ENCODE peak calls at places on chromosomes 11 and 22, in five cellular contexts. I is GM12891, B is IMR-90, H is stomach, D is NB4. W is an unnamed sample.
A peak's percentile ranks its signal among the peaks of the same experiment; 100 is the strongest.

GRCh38 chr11:115580927-115581680 is 76.9 kb upstream of the CADM1 start:
- DNase-seq in I (no peak), B (no peak), H (peak; percentile 51), D (peak; percentile 7), W (no peak)

GRCh38 chr11:82924522-82925224 is 23.1 kb downstream of the DDIAS start:
- DNase-seq in I (no peak), B (no peak), H (no peak), D (no peak), W (no peak)

GRCh38 chr11:12377824-12378593 is 638 bp downstream of the PARVA start:
- DNase-seq in I (no peak), B (peak; percentile 71), H (peak; percentile 73), D (no peak), W (no peak)

GRCh38 chr22:25362215-25362882 is 142.9 kb downstream of the CRYBB2 start:
- DNase-seq in I (peak; percentile 88), B (peak; percentile 38), H (peak; percentile 71), D (peak; percentile 66), W (peak; percentile 67)

GRCh38 chr22:33723915-33724314 is 196.4 kb downstream of the LARGE1 start:
- DNase-seq in I (no peak), B (no peak), H (no peak), D (peak; percentile 69), W (no peak)

GRCh38 chr11:3020011-3020410 is 27.9 kb upstream of the NAP1L4 start:
- DNase-seq in I (no peak), B (no peak), H (no peak), D (no peak), W (no peak)

GRCh38 chr11:57546869-57547518 is 9.6 kb downstream of the SMTNL1 start:
- DNase-seq in I (peak; percentile 70), B (peak; percentile 72), H (no peak), D (peak; percentile 44), W (peak; percentile 26)

GRCh38 chr11:114377612-114378267 is 22.6 kb downstream of the C11orf71 start:
- DNase-seq in I (no peak), B (peak; percentile 87), H (no peak), D (no peak), W (no peak)

GRCh38 chr22:38760477-38761201 is 4.8 kb upstream of the SUN2 start:
- DNase-seq in I (no peak), B (peak; percentile 43), H (no peak), D (peak; percentile 80), W (no peak)

GRCh38 chr11:3121931-3122774 is 43.0 kb downstream of the OSBPL5 start:
- DNase-seq in I (no peak), B (no peak), H (peak; percentile 20), D (no peak), W (no peak)

GRCh38 chr11:106070606-106071005 is 6.5 kb downstream of the KBTBD3 start:
- DNase-seq in I (no peak), B (no peak), H (no peak), D (no peak), W (no peak)

GRCh38 chr11:125242141-125242780 is 77.7 kb downstream of the PKNOX2 start:
- DNase-seq in I (no peak), B (no peak), H (no peak), D (no peak), W (no peak)
- TF ChIP-seq POLR2A in I (no peak), B (no peak), H (no peak), D (no peak), W (no peak)

GRCh38 chr11:76782526-76783293 is 446 bp upstream of the TSKU start:
- DNase-seq in I (no peak), B (peak; percentile 98), H (peak; percentile 82), D (peak; percentile 96), W (peak; percentile 89)
- TF ChIP-seq POLR2A in I (no peak), B (no peak), H (no peak), D (peak; percentile 41), W (no peak)

GRCh38 chr11:64728757-64729365 is 5.9 kb upstream of the NRXN2 start:
- DNase-seq in I (no peak), B (no peak), H (no peak), D (no peak), W (no peak)
- TF ChIP-seq POLR2A in I (no peak), B (no peak), H (no peak), D (no peak), W (no peak)

GRCh38 chr11:65918211-65919150 is at the start of gene C11orf68:
- DNase-seq in I (peak; percentile 62), B (no peak), H (peak; percentile 33), D (peak; percentile 63), W (peak; percentile 88)
- TF ChIP-seq POLR2A in I (no peak), B (peak; percentile 68), H (no peak), D (peak; percentile 28), W (peak; percentile 37)

GRCh38 chr22:41478891-41479521 is 10.1 kb downstream of the ACO2 start:
- DNase-seq in I (no peak), B (peak; percentile 59), H (no peak), D (peak; percentile 39), W (no peak)
- TF ChIP-seq POLR2A in I (no peak), B (no peak), H (no peak), D (no peak), W (no peak)

GRCh38 chr22:46767249-46767985 is 5.0 kb downstream of the TBC1D22A start:
- DNase-seq in I (no peak), B (no peak), H (no peak), D (no peak), W (no peak)

GRCh38 chr22:46769706-46770105 is 7.3 kb downstream of the TBC1D22A start:
- DNase-seq in I (no peak), B (no peak), H (no peak), D (no peak), W (no peak)

GRCh38 chr22:46770151-46770641 is 7.7 kb downstream of the TBC1D22A start:
- DNase-seq in I (no peak), B (no peak), H (no peak), D (no peak), W (no peak)

GRCh38 chr22:46770726-46771125 is 8.3 kb downstream of the TBC1D22A start:
- DNase-seq in I (no peak), B (no peak), H (no peak), D (no peak), W (no peak)

DNA sequence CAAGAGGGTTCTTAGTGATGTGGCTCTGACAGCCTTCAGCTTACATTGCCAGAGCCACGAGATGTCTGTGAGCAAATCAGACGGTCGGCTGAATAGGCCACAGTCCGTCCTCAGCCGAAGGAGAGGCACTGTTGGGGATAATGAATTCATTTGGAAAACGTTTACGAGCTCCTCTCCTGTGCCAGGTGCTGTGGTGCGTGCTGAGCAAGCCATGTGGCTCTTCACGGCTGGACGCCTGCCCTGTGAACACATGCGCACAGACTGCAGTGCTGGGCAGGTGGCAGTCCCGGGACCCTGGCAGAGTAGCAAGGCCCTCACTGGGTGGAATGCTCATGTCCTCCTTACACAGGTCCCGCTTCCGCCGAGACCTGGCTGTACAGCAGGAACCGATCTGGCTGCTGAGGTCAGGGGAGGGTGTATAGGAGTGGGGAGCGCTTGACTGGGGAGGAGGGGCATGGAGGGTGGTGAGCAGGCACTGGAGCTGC is 6.8 kb downstream of the TBC1D22A start:
- DNase-seq in I (no peak), B (no peak), H (peak; percentile 58), D (no peak), W (no peak)
- TF ChIP-seq POLR2A in I (peak; percentile 45), B (no peak), H (no peak), D (no peak), W (no peak)

GRCh38 chr11:65695459-65696241 is 16.4 kb upstream of the KAT5 start:
- DNase-seq in I (no peak), B (no peak), H (peak; percentile 91), D (no peak), W (no peak)

GRCh38 chr11:65696802-65697552 is 15.1 kb upstream of the KAT5 start:
- DNase-seq in I (no peak), B (no peak), H (no peak), D (no peak), W (no peak)

GRCh38 chr11:65698205-65698604 is 13.8 kb upstream of the KAT5 start:
- DNase-seq in I (no peak), B (no peak), H (no peak), D (no peak), W (no peak)

GRCh38 chr11:65692367-65692766 is 19.7 kb upstream of the KAT5 start:
- DNase-seq in I (no peak), B (no peak), H (peak; percentile 69), D (no peak), W (no peak)
- TF ChIP-seq POLR2A in I (no peak), B (no peak), H (no peak), D (no peak), W (no peak)

DNA sequence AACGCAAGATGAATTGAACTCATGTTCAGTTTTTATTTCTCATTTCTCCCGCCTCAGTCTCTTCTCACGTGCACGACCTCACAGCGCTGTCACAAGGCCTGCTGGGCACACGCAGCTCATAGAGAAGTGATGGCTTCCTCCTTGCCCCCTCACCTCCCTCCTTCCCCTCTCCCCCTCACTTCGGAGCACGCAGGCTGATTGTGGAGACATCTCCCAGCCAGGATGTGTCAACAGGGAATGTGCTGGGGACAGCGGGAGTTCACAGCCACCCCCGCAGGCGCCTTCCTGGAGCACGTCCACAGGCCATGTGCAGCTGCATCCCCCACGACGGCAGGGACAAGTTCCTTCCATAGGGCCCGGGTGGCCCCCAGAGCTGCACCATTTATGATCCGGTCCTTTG is 29.1 kb upstream of the KRTAP5-6 start:
- DNase-seq in I (no peak), B (no peak), H (no peak), D (no peak), W (no peak)
- TF ChIP-seq POLR2A in I (no peak), B (no peak), H (no peak), D (no peak), W (no peak)

GRCh38 chr22:29581799-29582198 is 886 bp upstream of the NIPSNAP1 start:
- DNase-seq in I (no peak), B (no peak), H (peak; percentile 56), D (no peak), W (no peak)

GRCh38 chr22:29574762-29575450 is 6.0 kb downstream of the NIPSNAP1 start:
- DNase-seq in I (no peak), B (no peak), H (no peak), D (no peak), W (no peak)

GRCh38 chr22:29578462-29578861 is 2.5 kb downstream of the NIPSNAP1 start:
- DNase-seq in I (no peak), B (no peak), H (no peak), D (no peak), W (no peak)

GRCh38 chr22:29584975-29585374 is 4.1 kb upstream of the NIPSNAP1 start:
- DNase-seq in I (no peak), B (no peak), H (no peak), D (no peak), W (no peak)

DNA sequence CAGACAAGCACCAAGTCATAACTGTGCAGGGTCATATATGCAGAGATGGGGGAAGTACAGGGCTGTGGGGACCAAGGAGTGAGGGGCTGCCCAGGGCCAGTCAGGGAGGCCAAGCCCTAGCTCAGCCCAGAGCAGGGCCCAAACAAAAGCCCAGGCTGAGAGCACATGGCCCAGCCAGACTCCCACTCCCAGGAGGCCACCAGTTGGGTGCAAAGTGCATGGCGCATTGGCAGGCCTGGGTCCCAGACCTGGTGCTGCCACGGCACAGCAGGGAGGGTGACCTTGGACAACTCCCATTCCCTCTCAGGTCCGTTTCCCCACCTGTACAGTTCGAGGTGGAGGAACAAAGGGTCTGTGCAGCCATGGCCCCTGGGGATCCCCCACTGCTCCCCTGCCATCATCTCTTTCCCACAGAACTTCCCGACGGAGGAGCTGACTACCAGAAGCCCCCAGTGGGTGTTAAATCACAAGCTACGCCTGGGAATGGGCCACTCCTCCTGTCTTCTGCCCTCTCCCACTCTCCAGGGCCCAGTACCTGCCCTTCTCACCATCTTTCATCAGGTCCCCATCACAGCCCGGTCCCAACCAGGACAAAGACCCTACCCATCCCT is 608 bp downstream of the NIPSNAP1 start:
- DNase-seq in I (peak; percentile 30), B (no peak), H (no peak), D (peak; percentile 26), W (no peak)
- TF ChIP-seq POLR2A in I (peak; percentile 23), B (no peak), H (no peak), D (no peak), W (no peak)